ENCODE peak calls at places on chromosomes 16 and 17, in nine cellular contexts. One of them, this sample, is unnamed.

GRCh38 chr16:48101069-48101674 is 54.6 kb downstream of the ABCC12 start:
- DNase-seq in T-helper 17 cell: no peak
- DNase-seq in Daoy: no peak
- DNase-seq in activated B cell treated with CpG ODN at 0.5 μM for 24 hours: no peak
- DNase-seq in cardiac muscle cell: no peak
- DNase-seq in prostate gland: no peak
- DNase-seq in stimulated activated CD8-positive, alpha-beta memory T cell treated with anti-CD3 and anti-CD28 coated beads, Interleukin-7, amount 100 ng/mL, for 1 hour: no peak
- DNase-seq in activated CD8-positive, alpha-beta memory T cell treated with anti-CD3 and anti-CD28 coated beads for 24 hours: no peak
- DNase-seq in globus pallidus: no peak
- DNase-seq in this sample: no peak

GRCh38 chr17:8701221-8701620 is 43.4 kb downstream of the CCDC42 start:
- DNase-seq in Daoy: no peak
- DNase-seq in stimulated activated CD8-positive, alpha-beta memory T cell treated with anti-CD3 and anti-CD28 coated beads, Interleukin-7, amount 100 ng/mL, for 1 hour: no peak
- DNase-seq in cardiac muscle cell: no peak
- DNase-seq in prostate gland: no peak
- DNase-seq in T-helper 17 cell: no peak
- DNase-seq in activated CD8-positive, alpha-beta memory T cell treated with anti-CD3 and anti-CD28 coated beads for 24 hours: peak
- DNase-seq in activated B cell treated with CpG ODN at 0.5 μM for 24 hours: no peak
- DNase-seq in globus pallidus: no peak
- DNase-seq in this sample: no peak

GRCh38 chr16:1687427-1688316 is 9.6 kb downstream of the JPT2 start:
- DNase-seq in globus pallidus: no peak
- DNase-seq in stimulated activated CD8-positive, alpha-beta memory T cell treated with anti-CD3 and anti-CD28 coated beads, Interleukin-7, amount 100 ng/mL, for 1 hour: no peak
- DNase-seq in activated CD8-positive, alpha-beta memory T cell treated with anti-CD3 and anti-CD28 coated beads for 24 hours: no peak
- DNase-seq in prostate gland: no peak
- DNase-seq in T-helper 17 cell: no peak
- DNase-seq in cardiac muscle cell: no peak
- DNase-seq in activated B cell treated with CpG ODN at 0.5 μM for 24 hours: no peak
- DNase-seq in Daoy: no peak
- DNase-seq in this sample: no peak

GRCh38 chr16:26301516-26301915 is 609.8 kb downstream of the HS3ST4 start:
- DNase-seq in activated CD8-positive, alpha-beta memory T cell treated with anti-CD3 and anti-CD28 coated beads for 24 hours: no peak
- DNase-seq in cardiac muscle cell: no peak
- DNase-seq in prostate gland: no peak
- DNase-seq in globus pallidus: no peak
- DNase-seq in T-helper 17 cell: no peak
- DNase-seq in Daoy: no peak
- DNase-seq in activated B cell treated with CpG ODN at 0.5 μM for 24 hours: no peak
- DNase-seq in stimulated activated CD8-positive, alpha-beta memory T cell treated with anti-CD3 and anti-CD28 coated beads, Interleukin-7, amount 100 ng/mL, for 1 hour: no peak
- DNase-seq in this sample: no peak

GRCh38 chr17:17682737-17683675 is 1.7 kb downstream of the RAI1 start:
- DNase-seq in prostate gland: peak
- DNase-seq in cardiac muscle cell: peak
- DNase-seq in activated CD8-positive, alpha-beta memory T cell treated with anti-CD3 and anti-CD28 coated beads for 24 hours: peak
- DNase-seq in globus pallidus: peak
- DNase-seq in T-helper 17 cell: peak
- DNase-seq in stimulated activated CD8-positive, alpha-beta memory T cell treated with anti-CD3 and anti-CD28 coated beads, Interleukin-7, amount 100 ng/mL, for 1 hour: no peak
- DNase-seq in activated B cell treated with CpG ODN at 0.5 μM for 24 hours: peak
- DNase-seq in Daoy: peak
- DNase-seq in this sample: peak

GRCh38 chr16:17470871-17471744 is at the start of gene XYLT1:
- DNase-seq in activated B cell treated with CpG ODN at 0.5 μM for 24 hours: peak
- DNase-seq in cardiac muscle cell: peak
- DNase-seq in stimulated activated CD8-positive, alpha-beta memory T cell treated with anti-CD3 and anti-CD28 coated beads, Interleukin-7, amount 100 ng/mL, for 1 hour: no peak
- DNase-seq in Daoy: peak
- DNase-seq in globus pallidus: no peak
- DNase-seq in T-helper 17 cell: peak
- DNase-seq in prostate gland: peak
- DNase-seq in activated CD8-positive, alpha-beta memory T cell treated with anti-CD3 and anti-CD28 coated beads for 24 hours: peak
- DNase-seq in this sample: no peak

GRCh38 chr16:80015566-80015965 is 415.0 kb upstream of the MAF start:
- DNase-seq in stimulated activated CD8-positive, alpha-beta memory T cell treated with anti-CD3 and anti-CD28 coated beads, Interleukin-7, amount 100 ng/mL, for 1 hour: no peak
- DNase-seq in globus pallidus: no peak
- DNase-seq in T-helper 17 cell: no peak
- DNase-seq in prostate gland: no peak
- DNase-seq in cardiac muscle cell: no peak
- DNase-seq in Daoy: peak
- DNase-seq in activated CD8-positive, alpha-beta memory T cell treated with anti-CD3 and anti-CD28 coated beads for 24 hours: no peak
- DNase-seq in activated B cell treated with CpG ODN at 0.5 μM for 24 hours: no peak
- DNase-seq in this sample: no peak

GRCh38 chr16:17304124-17304813 is 166.5 kb downstream of the XYLT1 start:
- DNase-seq in activated CD8-positive, alpha-beta memory T cell treated with anti-CD3 and anti-CD28 coated beads for 24 hours: no peak
- DNase-seq in activated B cell treated with CpG ODN at 0.5 μM for 24 hours: no peak
- DNase-seq in T-helper 17 cell: no peak
- DNase-seq in stimulated activated CD8-positive, alpha-beta memory T cell treated with anti-CD3 and anti-CD28 coated beads, Interleukin-7, amount 100 ng/mL, for 1 hour: no peak
- DNase-seq in globus pallidus: no peak
- DNase-seq in cardiac muscle cell: no peak
- DNase-seq in Daoy: no peak
- DNase-seq in prostate gland: peak
- DNase-seq in this sample: no peak

GRCh38 chr17:35747540-35748017 is 5.5 kb downstream of the GAS2L2 start:
- DNase-seq in cardiac muscle cell: peak
- DNase-seq in globus pallidus: peak
- DNase-seq in stimulated activated CD8-positive, alpha-beta memory T cell treated with anti-CD3 and anti-CD28 coated beads, Interleukin-7, amount 100 ng/mL, for 1 hour: peak
- DNase-seq in T-helper 17 cell: peak
- DNase-seq in prostate gland: peak
- DNase-seq in activated CD8-positive, alpha-beta memory T cell treated with anti-CD3 and anti-CD28 coated beads for 24 hours: peak
- DNase-seq in Daoy: peak
- DNase-seq in activated B cell treated with CpG ODN at 0.5 μM for 24 hours: peak
- DNase-seq in this sample: peak

GRCh38 chr17:33520404-33521032 is 227.4 kb upstream of the ASIC2 start:
- DNase-seq in globus pallidus: peak
- DNase-seq in prostate gland: peak
- DNase-seq in Daoy: peak
- DNase-seq in stimulated activated CD8-positive, alpha-beta memory T cell treated with anti-CD3 and anti-CD28 coated beads, Interleukin-7, amount 100 ng/mL, for 1 hour: no peak
- DNase-seq in cardiac muscle cell: peak
- DNase-seq in activated CD8-positive, alpha-beta memory T cell treated with anti-CD3 and anti-CD28 coated beads for 24 hours: peak
- DNase-seq in activated B cell treated with CpG ODN at 0.5 μM for 24 hours: peak
- DNase-seq in T-helper 17 cell: peak
- DNase-seq in this sample: peak

GRCh38 chr17:6643460-6644125 is 2.7 kb downstream of the TXNDC17 start:
- DNase-seq in activated CD8-positive, alpha-beta memory T cell treated with anti-CD3 and anti-CD28 coated beads for 24 hours: no peak
- DNase-seq in cardiac muscle cell: no peak
- DNase-seq in T-helper 17 cell: no peak
- DNase-seq in prostate gland: no peak
- DNase-seq in stimulated activated CD8-positive, alpha-beta memory T cell treated with anti-CD3 and anti-CD28 coated beads, Interleukin-7, amount 100 ng/mL, for 1 hour: no peak
- DNase-seq in activated B cell treated with CpG ODN at 0.5 μM for 24 hours: no peak
- DNase-seq in globus pallidus: no peak
- DNase-seq in Daoy: peak
- DNase-seq in this sample: no peak

GRCh38 chr16:56625140-56625942 is at the start of gene MT1E:
- DNase-seq in prostate gland: peak
- DNase-seq in activated B cell treated with CpG ODN at 0.5 μM for 24 hours: no peak
- DNase-seq in cardiac muscle cell: peak
- DNase-seq in stimulated activated CD8-positive, alpha-beta memory T cell treated with anti-CD3 and anti-CD28 coated beads, Interleukin-7, amount 100 ng/mL, for 1 hour: no peak
- DNase-seq in activated CD8-positive, alpha-beta memory T cell treated with anti-CD3 and anti-CD28 coated beads for 24 hours: peak
- DNase-seq in globus pallidus: peak
- DNase-seq in Daoy: peak
- DNase-seq in T-helper 17 cell: no peak
- DNase-seq in this sample: no peak

GRCh38 chr17:17235212-17236174 is 1.5 kb downstream of the FLCN start:
- DNase-seq in activated B cell treated with CpG ODN at 0.5 μM for 24 hours: no peak
- DNase-seq in Daoy: peak
- DNase-seq in globus pallidus: peak
- DNase-seq in T-helper 17 cell: no peak
- DNase-seq in cardiac muscle cell: peak
- DNase-seq in prostate gland: no peak
- DNase-seq in stimulated activated CD8-positive, alpha-beta memory T cell treated with anti-CD3 and anti-CD28 coated beads, Interleukin-7, amount 100 ng/mL, for 1 hour: no peak
- DNase-seq in activated CD8-positive, alpha-beta memory T cell treated with anti-CD3 and anti-CD28 coated beads for 24 hours: no peak
- DNase-seq in this sample: peak

GRCh38 chr16:53429221-53429943 is 4.9 kb upstream of the RBL2 start:
- DNase-seq in activated CD8-positive, alpha-beta memory T cell treated with anti-CD3 and anti-CD28 coated beads for 24 hours: no peak
- DNase-seq in prostate gland: peak
- DNase-seq in cardiac muscle cell: no peak
- DNase-seq in activated B cell treated with CpG ODN at 0.5 μM for 24 hours: no peak
- DNase-seq in globus pallidus: no peak
- DNase-seq in stimulated activated CD8-positive, alpha-beta memory T cell treated with anti-CD3 and anti-CD28 coated beads, Interleukin-7, amount 100 ng/mL, for 1 hour: no peak
- DNase-seq in Daoy: peak
- DNase-seq in T-helper 17 cell: no peak
- DNase-seq in this sample: no peak

GRCh38 chr16:1964046-1964505 is 550 bp downstream of the RPS2 start:
- DNase-seq in globus pallidus: no peak
- DNase-seq in stimulated activated CD8-positive, alpha-beta memory T cell treated with anti-CD3 and anti-CD28 coated beads, Interleukin-7, amount 100 ng/mL, for 1 hour: no peak
- DNase-seq in Daoy: no peak
- DNase-seq in activated B cell treated with CpG ODN at 0.5 μM for 24 hours: no peak
- DNase-seq in activated CD8-positive, alpha-beta memory T cell treated with anti-CD3 and anti-CD28 coated beads for 24 hours: no peak
- DNase-seq in prostate gland: no peak
- DNase-seq in cardiac muscle cell: peak
- DNase-seq in T-helper 17 cell: no peak
- DNase-seq in this sample: no peak

GRCh38 chr16:23786964-23787571 is 32.2 kb downstream of the CHP2 start:
- DNase-seq in stimulated activated CD8-positive, alpha-beta memory T cell treated with anti-CD3 and anti-CD28 coated beads, Interleukin-7, amount 100 ng/mL, for 1 hour: no peak
- DNase-seq in prostate gland: no peak
- DNase-seq in activated B cell treated with CpG ODN at 0.5 μM for 24 hours: no peak
- DNase-seq in globus pallidus: no peak
- DNase-seq in cardiac muscle cell: no peak
- DNase-seq in activated CD8-positive, alpha-beta memory T cell treated with anti-CD3 and anti-CD28 coated beads for 24 hours: no peak
- DNase-seq in T-helper 17 cell: no peak
- DNase-seq in Daoy: no peak
- DNase-seq in this sample: no peak

GRCh38 chr16:74667215-74667765 is 613 bp upstream of the RFWD3 start:
- DNase-seq in activated CD8-positive, alpha-beta memory T cell treated with anti-CD3 and anti-CD28 coated beads for 24 hours: peak
- DNase-seq in prostate gland: no peak
- DNase-seq in globus pallidus: peak
- DNase-seq in T-helper 17 cell: peak
- DNase-seq in stimulated activated CD8-positive, alpha-beta memory T cell treated with anti-CD3 and anti-CD28 coated beads, Interleukin-7, amount 100 ng/mL, for 1 hour: no peak
- DNase-seq in activated B cell treated with CpG ODN at 0.5 μM for 24 hours: peak
- DNase-seq in Daoy: peak
- DNase-seq in cardiac muscle cell: peak
- DNase-seq in this sample: no peak

This sample was measured in HEK293T.